ENCODE peak calls at places on chromosomes 1 and 21, in six cellular contexts. One of them, this sample, is unnamed.

GRCh38 chr1:232628335-232629214 is 1.4 kb downstream of the SIPA1L2 start:
- DNase-seq in GM23338: no peak
- DNase-seq in heart right ventricle: no peak
- DNase-seq in body of pancreas: no peak
- DNase-seq in left ventricle myocardium inferior: no peak
- DNase-seq in heart left ventricle: no peak
- DNase-seq in this sample: no peak

GRCh38 chr1:1418464-1419362 is 2.4 kb downstream of the ANKRD65 start:
- DNase-seq in heart left ventricle: no peak
- DNase-seq in heart right ventricle: no peak
- DNase-seq in body of pancreas: peak; percentile 53
- DNase-seq in left ventricle myocardium inferior: no peak
- DNase-seq in GM23338: no peak
- DNase-seq in this sample: no peak

GRCh38 chr1:15584489-15585363 is at the start of gene AGMAT:
- DNase-seq in heart left ventricle: no peak
- DNase-seq in GM23338: peak; percentile 95
- DNase-seq in body of pancreas: peak; percentile 62
- DNase-seq in left ventricle myocardium inferior: peak; percentile 19
- DNase-seq in heart right ventricle: no peak
- DNase-seq in this sample: no peak

GRCh38 chr1:196558424-196558823 is 49.8 kb downstream of the KCNT2 start:
- DNase-seq in heart right ventricle: peak; percentile 28
- DNase-seq in GM23338: no peak
- DNase-seq in left ventricle myocardium inferior: no peak
- DNase-seq in body of pancreas: no peak
- DNase-seq in heart left ventricle: no peak
- DNase-seq in this sample: no peak

GRCh38 chr1:194693244-194693643 is 1506.8 kb upstream of the B3GALT2 start:
- DNase-seq in left ventricle myocardium inferior: no peak
- DNase-seq in GM23338: no peak
- DNase-seq in heart left ventricle: no peak
- DNase-seq in heart right ventricle: no peak
- DNase-seq in body of pancreas: no peak
- DNase-seq in this sample: no peak

GRCh38 chr1:7630378-7630777 is 140.7 kb upstream of the VAMP3 start:
- DNase-seq in body of pancreas: no peak
- DNase-seq in heart right ventricle: no peak
- DNase-seq in left ventricle myocardium inferior: no peak
- DNase-seq in heart left ventricle: no peak
- DNase-seq in GM23338: no peak
- DNase-seq in this sample: no peak

GRCh38 chr1:97174039-97174704 is 452.6 kb downstream of the PTBP2 start:
- DNase-seq in heart right ventricle: no peak
- DNase-seq in GM23338: no peak
- DNase-seq in heart left ventricle: no peak
- DNase-seq in body of pancreas: no peak
- DNase-seq in left ventricle myocardium inferior: no peak
- DNase-seq in this sample: no peak

GRCh38 chr1:29855761-29856160 is 619.4 kb downstream of the PTPRU start:
- DNase-seq in body of pancreas: no peak
- DNase-seq in heart left ventricle: no peak
- DNase-seq in heart right ventricle: no peak
- DNase-seq in left ventricle myocardium inferior: no peak
- DNase-seq in GM23338: no peak
- DNase-seq in this sample: no peak

GRCh38 chr1:206581571-206581981 is 30.7 kb downstream of the EIF2D start:
- DNase-seq in GM23338: no peak
- DNase-seq in body of pancreas: no peak
- DNase-seq in left ventricle myocardium inferior: peak; percentile 27
- DNase-seq in heart left ventricle: no peak
- DNase-seq in heart right ventricle: peak; percentile 29
- DNase-seq in this sample: no peak

GRCh38 chr1:167002354-167002753 is 13.3 kb downstream of the MAEL start:
- DNase-seq in GM23338: no peak
- DNase-seq in body of pancreas: no peak
- DNase-seq in left ventricle myocardium inferior: no peak
- DNase-seq in heart left ventricle: no peak
- DNase-seq in heart right ventricle: no peak
- DNase-seq in this sample: no peak

GRCh38 chr1:1432951-1433803 is 2.3 kb upstream of the VWA1 start:
- DNase-seq in body of pancreas: peak; percentile 93
- DNase-seq in left ventricle myocardium inferior: peak; percentile 74
- DNase-seq in heart right ventricle: peak; percentile 77
- DNase-seq in heart left ventricle: peak; percentile 83
- DNase-seq in GM23338: peak; percentile 71
- DNase-seq in this sample: peak; percentile 44

GRCh38 chr1:180415985-180416633 is 86.3 kb downstream of the ACBD6 start:
- DNase-seq in heart left ventricle: no peak
- DNase-seq in body of pancreas: no peak
- DNase-seq in heart right ventricle: no peak
- DNase-seq in left ventricle myocardium inferior: no peak
- DNase-seq in GM23338: peak; percentile 66
- DNase-seq in this sample: no peak

GRCh38 chr1:61742620-61743431 is 546 bp downstream of the PATJ start:
- DNase-seq in heart left ventricle: peak; percentile 51
- DNase-seq in GM23338: peak; percentile 63
- DNase-seq in body of pancreas: peak; percentile 54
- DNase-seq in left ventricle myocardium inferior: peak; percentile 59
- DNase-seq in heart right ventricle: peak; percentile 55
- DNase-seq in this sample: peak; percentile 73

GRCh38 chr1:85332575-85332974 is 56.1 kb upstream of the BCL10 start:
- DNase-seq in heart right ventricle: no peak
- DNase-seq in GM23338: no peak
- DNase-seq in heart left ventricle: no peak
- DNase-seq in left ventricle myocardium inferior: no peak
- DNase-seq in body of pancreas: no peak
- DNase-seq in this sample: no peak

GRCh38 chr21:35483267-35483666 is 434.2 kb upstream of the RUNX1 start:
- DNase-seq in body of pancreas: no peak
- DNase-seq in heart left ventricle: no peak
- DNase-seq in heart right ventricle: no peak
- DNase-seq in GM23338: no peak
- DNase-seq in left ventricle myocardium inferior: no peak
- DNase-seq in this sample: no peak

GRCh38 chr1:43800801-43801200 is 93.5 kb downstream of the ST3GAL3 start:
- DNase-seq in body of pancreas: no peak
- DNase-seq in heart right ventricle: no peak
- DNase-seq in GM23338: no peak
- DNase-seq in left ventricle myocardium inferior: no peak
- DNase-seq in heart left ventricle: no peak
- DNase-seq in this sample: no peak

GRCh38 chr1:52629667-52630066 is 3.3 kb upstream of the SHISAL2A start:
- DNase-seq in GM23338: no peak
- DNase-seq in body of pancreas: no peak
- DNase-seq in left ventricle myocardium inferior: no peak
- DNase-seq in heart left ventricle: no peak
- DNase-seq in heart right ventricle: no peak
- DNase-seq in this sample: no peak

GRCh38 chr1:25802915-25803314 is 2.9 kb downstream of the SELENON start:
- DNase-seq in left ventricle myocardium inferior: no peak
- DNase-seq in body of pancreas: no peak
- DNase-seq in GM23338: no peak
- DNase-seq in heart left ventricle: no peak
- DNase-seq in heart right ventricle: no peak
- DNase-seq in this sample: no peak

GRCh38 chr1:99756598-99756997 is 9.8 kb downstream of the FRRS1 start:
- DNase-seq in GM23338: no peak
- DNase-seq in body of pancreas: no peak
- DNase-seq in left ventricle myocardium inferior: no peak
- DNase-seq in heart left ventricle: no peak
- DNase-seq in heart right ventricle: no peak
- DNase-seq in this sample: no peak

GRCh38 chr1:186234976-186235686 is 139.9 kb downstream of the TPR start:
- DNase-seq in GM23338: no peak
- DNase-seq in left ventricle myocardium inferior: no peak
- DNase-seq in body of pancreas: no peak
- DNase-seq in heart left ventricle: no peak
- DNase-seq in heart right ventricle: no peak
- DNase-seq in this sample: no peak

GRCh38 chr21:28769683-28770082 is 223.0 kb downstream of the LTN1 start:
- DNase-seq in heart left ventricle: no peak
- DNase-seq in GM23338: no peak
- DNase-seq in body of pancreas: no peak
- DNase-seq in heart right ventricle: no peak
- DNase-seq in left ventricle myocardium inferior: no peak
- DNase-seq in this sample: no peak

GRCh38 chr1:45187735-45188134 is 18.7 kb downstream of the ZSWIM5 start:
- DNase-seq in left ventricle myocardium inferior: no peak
- DNase-seq in heart right ventricle: no peak
- DNase-seq in heart left ventricle: no peak
- DNase-seq in GM23338: no peak
- DNase-seq in body of pancreas: no peak
- DNase-seq in this sample: no peak
- H3K27ac ChIP-seq in left ventricle myocardium inferior: no peak overlapping the region
- H3K27ac ChIP-seq in heart right ventricle: no peak overlapping the region
- H3K27ac ChIP-seq in heart left ventricle: no peak overlapping the region
- H3K27ac ChIP-seq in GM23338: no peak overlapping the region
- H3K27ac ChIP-seq in body of pancreas: no peak overlapping the region
- H3K27ac ChIP-seq in this sample: no peak overlapping the region

GRCh38 chr1:154549371-154549770 is 9.1 kb downstream of the UBE2Q1 start:
- DNase-seq in GM23338: no peak
- DNase-seq in heart right ventricle: no peak
- DNase-seq in heart left ventricle: no peak
- DNase-seq in body of pancreas: no peak
- DNase-seq in left ventricle myocardium inferior: no peak
- DNase-seq in this sample: no peak

GRCh38 chr1:154551474-154551873 is 7.0 kb downstream of the UBE2Q1 start:
- DNase-seq in left ventricle myocardium inferior: no peak
- DNase-seq in body of pancreas: no peak
- DNase-seq in heart left ventricle: no peak
- DNase-seq in heart right ventricle: no peak
- DNase-seq in GM23338: no peak
- DNase-seq in this sample: no peak

GRCh38 chr1:154552036-154552435 is 6.4 kb downstream of the UBE2Q1 start:
- DNase-seq in GM23338: no peak
- DNase-seq in left ventricle myocardium inferior: no peak
- DNase-seq in heart left ventricle: no peak
- DNase-seq in body of pancreas: no peak
- DNase-seq in heart right ventricle: no peak
- DNase-seq in this sample: no peak

GRCh38 chr1:154550657-154551056 is 7.8 kb downstream of the UBE2Q1 start:
- DNase-seq in left ventricle myocardium inferior: no peak
- DNase-seq in body of pancreas: no peak
- DNase-seq in heart left ventricle: no peak
- DNase-seq in GM23338: no peak
- DNase-seq in heart right ventricle: no peak
- DNase-seq in this sample: no peak

DNA sequence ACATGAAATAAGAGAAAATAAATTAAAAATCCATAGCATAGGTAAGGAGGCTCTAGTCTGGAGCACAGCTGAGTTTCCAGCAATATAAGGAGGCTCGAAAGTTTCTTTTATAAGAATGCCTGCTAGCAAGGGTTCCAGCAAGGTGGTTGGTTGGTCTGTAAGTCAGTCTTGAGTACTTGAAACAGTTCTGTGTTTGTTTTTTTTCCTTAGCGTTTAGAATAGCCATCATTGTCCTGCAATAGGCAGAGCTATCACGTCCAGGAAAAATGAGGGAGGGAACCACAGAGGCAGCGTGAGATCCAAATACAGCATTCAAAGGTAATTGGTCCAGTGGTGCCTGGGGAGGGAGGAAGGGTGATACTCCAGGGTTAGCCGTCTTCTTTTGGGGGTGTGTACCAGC is 8.4 kb downstream of the UBE2Q1 start:
- DNase-seq in body of pancreas: no peak
- DNase-seq in heart left ventricle: no peak
- DNase-seq in GM23338: no peak
- DNase-seq in heart right ventricle: no peak
- DNase-seq in left ventricle myocardium inferior: no peak
- DNase-seq in this sample: no peak
- H3K27ac ChIP-seq in body of pancreas: no peak overlapping the region
- H3K27ac ChIP-seq in heart left ventricle: no peak overlapping the region
- H3K27ac ChIP-seq in GM23338: no peak overlapping the region
- H3K27ac ChIP-seq in heart right ventricle: no peak overlapping the region
- H3K27ac ChIP-seq in left ventricle myocardium inferior: no peak overlapping the region
- H3K27ac ChIP-seq in this sample: no peak overlapping the region

GRCh38 chr1:203507836-203508235 is 13.9 kb downstream of the OPTC start:
- DNase-seq in GM23338: no peak
- DNase-seq in heart left ventricle: no peak
- DNase-seq in heart right ventricle: no peak
- DNase-seq in body of pancreas: no peak
- DNase-seq in left ventricle myocardium inferior: no peak
- DNase-seq in this sample: no peak

GRCh38 chr1:203508463-203508862 is 14.5 kb downstream of the OPTC start:
- DNase-seq in left ventricle myocardium inferior: peak; percentile 37
- DNase-seq in body of pancreas: no peak
- DNase-seq in heart left ventricle: peak; percentile 77
- DNase-seq in GM23338: no peak
- DNase-seq in heart right ventricle: peak; percentile 78
- DNase-seq in this sample: no peak

GRCh38 chr1:203505526-203506189 is 11.7 kb downstream of the OPTC start:
- DNase-seq in GM23338: no peak
- DNase-seq in body of pancreas: no peak
- DNase-seq in left ventricle myocardium inferior: no peak
- DNase-seq in heart right ventricle: no peak
- DNase-seq in heart left ventricle: no peak
- DNase-seq in this sample: no peak

GRCh38 chr1:203506821-203507220 is 12.9 kb downstream of the OPTC start:
- DNase-seq in body of pancreas: no peak
- DNase-seq in GM23338: no peak
- DNase-seq in heart right ventricle: no peak
- DNase-seq in left ventricle myocardium inferior: no peak
- DNase-seq in heart left ventricle: no peak
- DNase-seq in this sample: no peak

GRCh38 chr1:203507227-203507626 is 13.3 kb downstream of the OPTC start:
- DNase-seq in GM23338: no peak
- DNase-seq in left ventricle myocardium inferior: no peak
- DNase-seq in body of pancreas: no peak
- DNase-seq in heart left ventricle: peak; percentile 43
- DNase-seq in heart right ventricle: peak; percentile 37
- DNase-seq in this sample: peak; percentile 63
- H3K27ac ChIP-seq in GM23338: no peak overlapping the region
- H3K27ac ChIP-seq in left ventricle myocardium inferior: peak overlapping the region; percentile 87
- H3K27ac ChIP-seq in body of pancreas: no peak overlapping the region
- H3K27ac ChIP-seq in heart left ventricle: peak overlapping the region; percentile 84
- H3K27ac ChIP-seq in heart right ventricle: peak overlapping the region; percentile 65
- H3K27ac ChIP-seq in this sample: no peak overlapping the region

DNA sequence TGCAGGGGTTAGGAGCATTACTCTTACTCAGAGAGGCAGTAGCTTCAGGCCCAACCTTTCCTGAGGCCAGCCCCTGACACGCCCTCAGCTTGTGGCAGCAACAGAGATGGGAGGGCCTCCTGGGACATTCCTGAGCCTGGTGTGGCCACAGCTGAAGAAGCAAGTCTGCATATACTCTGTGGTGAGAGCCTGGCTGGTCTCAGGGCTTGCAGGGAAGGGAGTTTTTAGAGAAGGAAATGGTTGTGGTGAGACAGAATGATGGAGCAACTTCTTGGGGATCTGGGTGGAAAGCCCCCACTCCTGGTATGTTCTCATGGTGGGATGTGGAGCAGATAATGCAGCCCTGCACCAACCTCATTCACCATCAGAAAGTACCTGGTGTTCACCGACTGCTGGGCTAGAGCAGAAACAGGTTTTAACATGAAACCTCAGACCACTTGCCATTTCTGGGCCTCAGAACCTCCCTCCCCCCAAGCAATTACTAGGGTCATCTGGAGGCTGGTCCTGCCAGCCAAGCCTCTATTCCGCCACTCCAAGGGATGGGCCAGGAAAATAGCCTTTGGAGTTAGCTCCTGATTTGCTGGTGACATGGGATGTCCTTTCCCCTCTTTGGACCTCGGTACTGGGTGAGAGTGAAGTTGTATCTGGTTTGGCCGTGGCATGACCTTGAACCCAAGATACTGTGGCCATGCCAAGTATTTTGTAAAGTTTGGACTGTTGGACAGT is 28.0 kb upstream of the RNF19B start:
- DNase-seq in heart left ventricle: peak; percentile 74
- DNase-seq in GM23338: peak; percentile 82
- DNase-seq in body of pancreas: peak; percentile 58
- DNase-seq in heart right ventricle: peak; percentile 74
- DNase-seq in left ventricle myocardium inferior: peak; percentile 76
- DNase-seq in this sample: peak; percentile 85
- H3K27ac ChIP-seq in heart left ventricle: peak overlapping the region; percentile 57
- H3K27ac ChIP-seq in GM23338: no peak overlapping the region
- H3K27ac ChIP-seq in body of pancreas: no peak overlapping the region
- H3K27ac ChIP-seq in heart right ventricle: no peak overlapping the region
- H3K27ac ChIP-seq in left ventricle myocardium inferior: peak overlapping the region; percentile 72
- H3K27ac ChIP-seq in this sample: peak overlapping the region; percentile 87